ENCODE peak calls at places on chromosomes 12 and 14, in five cellular contexts. One of them, this sample, is unnamed.

GRCh38 chr12:65121049-65121955 is at the start of gene WIF1:
- DNase-seq in body of pancreas: peak; percentile 43
- DNase-seq in transverse colon: peak; percentile 19
- DNase-seq in right lobe of liver: peak; percentile 38
- DNase-seq in HCT116: no peak
- DNase-seq in this sample: peak; percentile 45

GRCh38 chr12:77575376-77575775 is 255.3 kb upstream of the NAV3 start:
- DNase-seq in body of pancreas: no peak
- DNase-seq in transverse colon: no peak
- DNase-seq in right lobe of liver: no peak
- DNase-seq in HCT116: no peak
- DNase-seq in this sample: no peak

GRCh38 chr12:47067176-47067575 is 12.2 kb upstream of the PCED1B start:
- DNase-seq in body of pancreas: no peak
- DNase-seq in transverse colon: no peak
- DNase-seq in right lobe of liver: no peak
- DNase-seq in HCT116: no peak
- DNase-seq in this sample: no peak

GRCh38 chr14:31090872-31091764 is 64.9 kb upstream of the STRN3 start:
- DNase-seq in body of pancreas: peak; percentile 56
- DNase-seq in transverse colon: peak; percentile 20
- DNase-seq in right lobe of liver: no peak
- DNase-seq in HCT116: no peak
- DNase-seq in this sample: no peak

GRCh38 chr14:91910201-91910600 is 37.3 kb downstream of the FBLN5 start:
- DNase-seq in body of pancreas: no peak
- DNase-seq in transverse colon: no peak
- DNase-seq in right lobe of liver: no peak
- DNase-seq in HCT116: no peak
- DNase-seq in this sample: no peak

GRCh38 chr12:67911293-67911637 is 78.0 kb upstream of the IFNG-AS1 start:
- DNase-seq in body of pancreas: no peak
- DNase-seq in transverse colon: no peak
- DNase-seq in right lobe of liver: no peak
- DNase-seq in HCT116: no peak
- DNase-seq in this sample: no peak

GRCh38 chr14:55071870-55072640 is 20.6 kb downstream of the MAPK1IP1L start:
- DNase-seq in body of pancreas: no peak
- DNase-seq in transverse colon: no peak
- DNase-seq in right lobe of liver: no peak
- DNase-seq in HCT116: no peak
- DNase-seq in this sample: no peak

GRCh38 chr12:19834596-19834995 is 395.3 kb downstream of the AEBP2 start:
- DNase-seq in body of pancreas: no peak
- DNase-seq in transverse colon: no peak
- DNase-seq in right lobe of liver: no peak
- DNase-seq in HCT116: no peak
- DNase-seq in this sample: no peak

GRCh38 chr12:30847259-30847658 is 79.3 kb upstream of the TSPAN11 start:
- DNase-seq in body of pancreas: no peak
- DNase-seq in transverse colon: no peak
- DNase-seq in right lobe of liver: no peak
- DNase-seq in HCT116: peak; percentile 62
- DNase-seq in this sample: no peak

GRCh38 chr14:37172936-37173613 is 669 bp upstream of the SLC25A21 start:
- DNase-seq in body of pancreas: no peak
- DNase-seq in transverse colon: no peak
- DNase-seq in right lobe of liver: no peak
- DNase-seq in HCT116: no peak
- DNase-seq in this sample: no peak

GRCh38 chr14:55414551-55414950 is 2.9 kb upstream of the ATG14 start:
- DNase-seq in body of pancreas: no peak
- DNase-seq in transverse colon: no peak
- DNase-seq in right lobe of liver: no peak
- DNase-seq in HCT116: no peak
- DNase-seq in this sample: no peak

GRCh38 chr14:32192712-32193373 is 9.0 kb upstream of the RNU6-7 start:
- DNase-seq in body of pancreas: no peak
- DNase-seq in transverse colon: no peak
- DNase-seq in right lobe of liver: no peak
- DNase-seq in HCT116: no peak
- DNase-seq in this sample: no peak

GRCh38 chr14:65302571-65303184 is 109.9 kb upstream of the FUT8 start:
- DNase-seq in body of pancreas: peak; percentile 78
- DNase-seq in transverse colon: peak; percentile 46
- DNase-seq in right lobe of liver: no peak
- DNase-seq in HCT116: no peak
- DNase-seq in this sample: peak; percentile 60

GRCh38 chr14:41350476-41350875 is 256.2 kb upstream of the LRFN5 start:
- DNase-seq in body of pancreas: no peak
- DNase-seq in transverse colon: no peak
- DNase-seq in right lobe of liver: no peak
- DNase-seq in HCT116: no peak
- DNase-seq in this sample: no peak

GRCh38 chr12:47397664-47398281 is 308.1 kb downstream of the RPAP3 start:
- DNase-seq in body of pancreas: no peak
- DNase-seq in transverse colon: no peak
- DNase-seq in right lobe of liver: no peak
- DNase-seq in HCT116: peak; percentile 34
- DNase-seq in this sample: no peak

GRCh38 chr12:13234045-13234641 is 37.6 kb downstream of the EMP1 start:
- DNase-seq in body of pancreas: peak; percentile 27
- DNase-seq in transverse colon: peak; percentile 48
- DNase-seq in right lobe of liver: no peak
- DNase-seq in HCT116: peak; percentile 61
- DNase-seq in this sample: peak; percentile 37

GRCh38 chr12:81598205-81598604 is 160.9 kb downstream of the PPFIA2 start:
- DNase-seq in body of pancreas: no peak
- DNase-seq in transverse colon: no peak
- DNase-seq in right lobe of liver: no peak
- DNase-seq in HCT116: no peak
- DNase-seq in this sample: no peak

GRCh38 chr14:94036328-94037167 is 10.4 kb downstream of the OTUB2 start:
- DNase-seq in body of pancreas: peak; percentile 75
- DNase-seq in transverse colon: peak; percentile 81
- DNase-seq in right lobe of liver: peak; percentile 73
- DNase-seq in HCT116: peak; percentile 64
- DNase-seq in this sample: peak; percentile 78

GRCh38 chr12:116313194-116313910 is 35.9 kb upstream of the MED13L start:
- DNase-seq in body of pancreas: no peak
- DNase-seq in transverse colon: no peak
- DNase-seq in right lobe of liver: no peak
- DNase-seq in HCT116: no peak
- DNase-seq in this sample: no peak

GRCh38 chr14:104968153-104968527 is 10.0 kb downstream of the AHNAK2 start:
- DNase-seq in body of pancreas: peak; percentile 54
- DNase-seq in transverse colon: peak; percentile 65
- DNase-seq in right lobe of liver: peak; percentile 64
- DNase-seq in HCT116: no peak
- DNase-seq in this sample: peak; percentile 45

GRCh38 chr12:107400686-107401447 is 284.7 kb upstream of the PWP1 start:
- DNase-seq in body of pancreas: no peak
- DNase-seq in transverse colon: no peak
- DNase-seq in right lobe of liver: no peak
- DNase-seq in HCT116: no peak
- DNase-seq in this sample: no peak

GRCh38 chr12:1425396-1425729 is 169.0 kb downstream of the FBXL14 start:
- DNase-seq in body of pancreas: no peak
- DNase-seq in transverse colon: no peak
- DNase-seq in right lobe of liver: no peak
- DNase-seq in HCT116: no peak
- DNase-seq in this sample: no peak

GRCh38 chr12:94186461-94187237 is 38.3 kb downstream of the PLXNC1 start:
- DNase-seq in body of pancreas: peak; percentile 56
- DNase-seq in transverse colon: no peak
- DNase-seq in right lobe of liver: no peak
- DNase-seq in HCT116: no peak
- DNase-seq in this sample: no peak

GRCh38 chr12:108568653-108569154 is 6.3 kb downstream of the ISCU start:
- DNase-seq in body of pancreas: no peak
- DNase-seq in transverse colon: peak; percentile 57
- DNase-seq in right lobe of liver: no peak
- DNase-seq in HCT116: no peak
- DNase-seq in this sample: no peak

GRCh38 chr12:94813314-94813713 is 163.0 kb upstream of the TMCC3 start:
- DNase-seq in body of pancreas: no peak
- DNase-seq in transverse colon: no peak
- DNase-seq in right lobe of liver: no peak
- DNase-seq in HCT116: no peak
- DNase-seq in this sample: no peak

GRCh38 chr12:14643247-14643646 is 53.2 kb downstream of the GUCY2C start:
- DNase-seq in body of pancreas: no peak
- DNase-seq in transverse colon: no peak
- DNase-seq in right lobe of liver: no peak
- DNase-seq in HCT116: no peak
- DNase-seq in this sample: no peak

GRCh38 chr14:87049886-87050820 is 942.8 kb downstream of the GALC start:
- DNase-seq in body of pancreas: peak; percentile 44
- DNase-seq in transverse colon: no peak
- DNase-seq in right lobe of liver: no peak
- DNase-seq in HCT116: no peak
- DNase-seq in this sample: no peak

GRCh38 chr12:3277261-3277943 is 200.2 kb downstream of the TSPAN9 start:
- DNase-seq in body of pancreas: no peak
- DNase-seq in transverse colon: no peak
- DNase-seq in right lobe of liver: no peak
- DNase-seq in HCT116: no peak
- DNase-seq in this sample: peak; percentile 42

GRCh38 chr14:85402546-85403162 is 127.3 kb upstream of the FLRT2 start:
- DNase-seq in body of pancreas: no peak
- DNase-seq in transverse colon: no peak
- DNase-seq in right lobe of liver: no peak
- DNase-seq in HCT116: no peak
- DNase-seq in this sample: no peak

GRCh38 chr12:51970904-51971646 is 19.6 kb downstream of the ACVR1B start:
- DNase-seq in body of pancreas: no peak
- DNase-seq in transverse colon: peak; percentile 24
- DNase-seq in right lobe of liver: no peak
- DNase-seq in HCT116: no peak
- DNase-seq in this sample: no peak

GRCh38 chr12:125065021-125065752 is at the start of gene AACS:
- DNase-seq in body of pancreas: peak; percentile 78
- DNase-seq in transverse colon: peak; percentile 83
- DNase-seq in right lobe of liver: peak; percentile 87
- DNase-seq in HCT116: peak; percentile 45
- DNase-seq in this sample: peak; percentile 79

GRCh38 chr12:6169107-6169440 is 31.1 kb upstream of the CD9 start:
- DNase-seq in body of pancreas: no peak
- DNase-seq in transverse colon: no peak
- DNase-seq in right lobe of liver: no peak
- DNase-seq in HCT116: no peak
- DNase-seq in this sample: no peak

GRCh38 chr12:6165418-6165817 is 34.8 kb upstream of the CD9 start:
- DNase-seq in body of pancreas: no peak
- DNase-seq in transverse colon: no peak
- DNase-seq in right lobe of liver: no peak
- DNase-seq in HCT116: no peak
- DNase-seq in this sample: no peak

GRCh38 chr12:6166808-6167207 is 33.4 kb upstream of the CD9 start:
- DNase-seq in body of pancreas: no peak
- DNase-seq in transverse colon: no peak
- DNase-seq in right lobe of liver: no peak
- DNase-seq in HCT116: no peak
- DNase-seq in this sample: no peak

GRCh38 chr12:6171409-6172015 is 28.7 kb upstream of the CD9 start:
- DNase-seq in body of pancreas: peak; percentile 31
- DNase-seq in transverse colon: no peak
- DNase-seq in right lobe of liver: no peak
- DNase-seq in HCT116: no peak
- DNase-seq in this sample: no peak

GRCh38 chr12:6167327-6168280 is 32.6 kb upstream of the CD9 start:
- DNase-seq in body of pancreas: peak; percentile 45
- DNase-seq in transverse colon: peak; percentile 45
- DNase-seq in right lobe of liver: peak; percentile 67
- DNase-seq in HCT116: peak; percentile 82
- DNase-seq in this sample: peak; percentile 44
- TF ChIP-seq POLR2A in body of pancreas: peak; percentile 29
- TF ChIP-seq POLR2A in transverse colon: no peak
- TF ChIP-seq POLR2A in right lobe of liver: peak; percentile 28
- TF ChIP-seq POLR2A in HCT116: no peak
- TF ChIP-seq POLR2A in this sample: no peak

GRCh38 chr12:133226690-133227089 is 9.0 kb downstream of the ANHX start:
- DNase-seq in body of pancreas: no peak
- DNase-seq in transverse colon: no peak
- DNase-seq in right lobe of liver: no peak
- DNase-seq in HCT116: no peak
- DNase-seq in this sample: no peak
- H3K9me3 ChIP-seq in body of pancreas: no peaks in the 10 kb centered on the region
- H3K9me3 ChIP-seq in transverse colon: peaks cover 14% of the 10 kb centered on the region
- H3K9me3 ChIP-seq in right lobe of liver: no peaks in the 10 kb centered on the region
- H3K9me3 ChIP-seq in HCT116: no peaks in the 10 kb centered on the region
- H3K9me3 ChIP-seq in this sample: peaks cover 3% of the 10 kb centered on the region

DNA sequence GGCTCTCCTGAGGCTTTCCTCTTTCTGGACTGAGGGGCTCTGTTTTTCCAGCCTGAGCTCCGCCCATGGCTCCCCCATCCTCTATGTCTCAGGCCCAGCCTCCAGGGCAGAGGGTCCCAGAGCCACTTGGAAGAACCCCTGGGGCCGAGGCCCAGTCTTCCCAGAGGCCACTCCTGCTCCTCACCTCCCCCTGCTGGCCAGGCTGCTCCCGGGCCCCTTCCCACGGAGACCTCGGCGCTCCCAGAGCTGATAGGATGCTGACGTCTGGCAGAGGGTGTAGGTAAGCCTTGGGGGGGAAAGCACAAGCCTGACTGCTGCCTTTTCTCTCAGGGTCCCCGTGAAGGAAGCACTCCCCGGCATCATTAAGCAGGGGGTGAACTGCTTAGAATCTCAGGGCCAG is 51.4 kb downstream of the ERH start:
- DNase-seq in body of pancreas: peak; percentile 23
- DNase-seq in transverse colon: peak; percentile 47
- DNase-seq in right lobe of liver: peak; percentile 54
- DNase-seq in HCT116: no peak
- DNase-seq in this sample: peak; percentile 48
- H3K27ac ChIP-seq in body of pancreas: no peak overlapping the region
- H3K27ac ChIP-seq in transverse colon: no peak overlapping the region
- H3K27ac ChIP-seq in right lobe of liver: no peak overlapping the region
- H3K27ac ChIP-seq in HCT116: no peak overlapping the region
- H3K27ac ChIP-seq in this sample: no peak overlapping the region

GRCh38 chr12:55833056-55833455 is 3.7 kb upstream of the DNAJC14 start:
- DNase-seq in body of pancreas: no peak
- DNase-seq in transverse colon: no peak
- DNase-seq in right lobe of liver: no peak
- DNase-seq in HCT116: no peak
- DNase-seq in this sample: no peak

GRCh38 chr12:55830601-55831406 is 1.4 kb upstream of the DNAJC14 start:
- DNase-seq in body of pancreas: peak; percentile 63
- DNase-seq in transverse colon: peak; percentile 84
- DNase-seq in right lobe of liver: peak; percentile 58
- DNase-seq in HCT116: no peak
- DNase-seq in this sample: peak; percentile 67

GRCh38 chr12:55828357-55828756 is 1.0 kb downstream of the DNAJC14 start:
- DNase-seq in body of pancreas: no peak
- DNase-seq in transverse colon: no peak
- DNase-seq in right lobe of liver: no peak
- DNase-seq in HCT116: no peak
- DNase-seq in this sample: no peak

GRCh38 chr12:55829967-55830600 is 697 bp upstream of the DNAJC14 start:
- DNase-seq in body of pancreas: peak; percentile 69
- DNase-seq in transverse colon: peak; percentile 64
- DNase-seq in right lobe of liver: peak; percentile 58
- DNase-seq in HCT116: no peak
- DNase-seq in this sample: peak; percentile 58

GRCh38 chr12:55831407-55831880 is 2.1 kb upstream of the DNAJC14 start:
- DNase-seq in body of pancreas: no peak
- DNase-seq in transverse colon: no peak
- DNase-seq in right lobe of liver: no peak
- DNase-seq in HCT116: no peak
- DNase-seq in this sample: no peak
- TF ChIP-seq POLR2A in body of pancreas: no peak
- TF ChIP-seq POLR2A in transverse colon: no peak
- TF ChIP-seq POLR2A in right lobe of liver: no peak
- TF ChIP-seq POLR2A in HCT116: no peak
- TF ChIP-seq POLR2A in this sample: no peak

This sample was measured in stomach.